ENCODE peak calls at places on chromosomes 11 and 22, in ten cellular contexts. V, A, Y, W, K, B, Q, E, J and I are unnamed samples.

GRCh38 chr11:106077609-106078517 is at the start of gene AASDHPPT:
- DNase-seq in Y (peak; percentile 24), B (no peak), Q (peak; percentile 47), W (peak; percentile 71), A (no peak), K (peak; percentile 11), V (peak; percentile 9), J (no peak), E (peak; percentile 17), I (no peak)

GRCh38 chr11:130609121-130610035 is 160.9 kb downstream of the ADAMTS15 start:
- DNase-seq in J (no peak), E (no peak), Q (no peak), B (no peak), W (no peak), K (no peak), A (peak; percentile 77), Y (no peak), V (no peak), I (no peak)

GRCh38 chr11:41508121-41508520 is 48.7 kb upstream of the LRRC4C start:
- DNase-seq in Q (no peak), K (no peak), E (no peak), V (no peak), J (no peak), Y (no peak), W (no peak), A (no peak), B (no peak), I (no peak)

GRCh38 chr11:129319751-129320150 is 55.9 kb upstream of the BARX2 start:
- DNase-seq in A (no peak), B (no peak), Y (no peak), V (no peak), J (peak; percentile 41), K (no peak), Q (peak; percentile 24), E (no peak), W (no peak), I (no peak)

GRCh38 chr22:45885171-45885840 is 91.7 kb downstream of the WNT7B start:
- DNase-seq in B (no peak), Q (no peak), Y (no peak), W (no peak), E (no peak), K (no peak), J (no peak), V (no peak), A (no peak), I (no peak)

GRCh38 chr11:35811783-35812182 is 132.1 kb upstream of the LDLRAD3 start:
- DNase-seq in B (no peak), Y (no peak), E (no peak), Q (no peak), V (no peak), J (peak; percentile 66), W (no peak), K (no peak), A (no peak), I (no peak)

GRCh38 chr11:45802531-45803317 is 2.2 kb upstream of the SLC35C1 start:
- DNase-seq in V (no peak), K (no peak), Y (no peak), W (no peak), B (no peak), J (no peak), Q (no peak), A (no peak), E (no peak), I (no peak)

GRCh38 chr11:107859459-107860239 is 1.1 kb upstream of the SLC35F2 start:
- DNase-seq in J (peak; percentile 8), K (peak; percentile 78), V (no peak), E (no peak), Q (peak; percentile 16), B (peak; percentile 13), Y (peak; percentile 60), W (peak; percentile 81), A (peak; percentile 50), I (peak; percentile 40)

GRCh38 chr11:93720522-93720921 is 20.8 kb downstream of the TAF1D start:
- DNase-seq in W (no peak), Q (no peak), V (no peak), Y (no peak), A (no peak), J (no peak), E (no peak), K (no peak), B (no peak), I (no peak)

GRCh38 chr11:115623021-115623451 is 118.8 kb upstream of the CADM1 start:
- DNase-seq in K (peak; percentile 92), E (no peak), A (peak; percentile 89), Y (no peak), B (no peak), W (peak; percentile 15), J (no peak), Q (no peak), V (peak; percentile 46), I (no peak)

GRCh38 chr11:8168485-8169257 is at the start of gene RIC3:
- DNase-seq in Y (peak; percentile 12), E (peak; percentile 21), K (no peak), W (no peak), Q (peak; percentile 66), A (peak; percentile 53), B (peak; percentile 27), J (peak; percentile 43), V (no peak), I (no peak)

GRCh38 chr11:72238492-72239295 is 5.3 kb downstream of the PHOX2A start:
- DNase-seq in J (no peak), A (no peak), W (no peak), K (no peak), E (no peak), Y (no peak), B (no peak), V (no peak), Q (no peak), I (peak; percentile 48)

GRCh38 chr11:62542111-62542745 is 4.4 kb downstream of the AHNAK start:
- DNase-seq in B (no peak), W (no peak), Y (peak; percentile 68), J (peak; percentile 48), A (no peak), E (no peak), Q (peak; percentile 21), K (no peak), V (no peak), I (no peak)

GRCh38 chr11:10504490-10504889 is 36.5 kb downstream of the RNF141 start:
- DNase-seq in Q (no peak), E (no peak), B (no peak), A (no peak), J (no peak), Y (no peak), W (no peak), V (no peak), K (no peak), I (no peak)

GRCh38 chr11:3958301-3958700 is 102.8 kb downstream of the STIM1 start:
- DNase-seq in W (no peak), E (no peak), K (no peak), J (no peak), V (no peak), A (no peak), B (no peak), Y (no peak), Q (no peak), I (no peak)

GRCh38 chr22:45491841-45492240 is 10.8 kb upstream of the FBLN1 start:
- DNase-seq in E (no peak), J (no peak), B (no peak), Q (no peak), V (no peak), K (no peak), A (no peak), Y (no peak), W (no peak), I (no peak)

GRCh38 chr11:1482581-1483444 is 3.8 kb downstream of the MOB2 start:
- DNase-seq in W (no peak), B (no peak), K (no peak), V (no peak), A (no peak), E (no peak), Q (no peak), J (no peak), Y (no peak), I (no peak)

GRCh38 chr11:102120437-102120935 is 10.2 kb downstream of the YAP1 start:
- DNase-seq in K (no peak), E (no peak), A (no peak), B (no peak), J (no peak), V (peak; percentile 56), Y (no peak), Q (no peak), W (peak; percentile 66), I (no peak)

GRCh38 chr11:62841361-62842170 is 2.2 kb upstream of the WDR74 start:
- DNase-seq in J (peak; percentile 99), Y (peak; percentile 94), B (peak; percentile 66), K (peak; percentile 89), A (peak; percentile 90), V (peak; percentile 100), Q (peak; percentile 98), E (no peak), W (peak; percentile 100), I (peak; percentile 75)

GRCh38 chr11:69012092-69013008 is 696 bp downstream of the MRGPRF start:
- DNase-seq in B (no peak), V (peak; percentile 68), K (no peak), W (no peak), Q (no peak), Y (no peak), E (no peak), A (no peak), J (no peak), I (no peak)

GRCh38 chr11:128949791-128950454 is 7.3 kb upstream of the TP53AIP1 start:
- DNase-seq in J (no peak), V (no peak), K (no peak), A (no peak), E (no peak), Q (no peak), B (no peak), W (no peak), Y (no peak), I (no peak)

GRCh38 chr11:14764899-14765527 is 121.4 kb downstream of the PDE3B start:
- DNase-seq in K (no peak), A (no peak), Y (no peak), E (no peak), W (no peak), V (peak; percentile 16), Q (no peak), B (no peak), J (no peak), I (no peak)

GRCh38 chr22:46239261-46240048 is 10.6 kb downstream of the CDPF1 start:
- DNase-seq in A (no peak), Y (no peak), E (no peak), J (no peak), K (no peak), B (no peak), Q (no peak), W (no peak), V (no peak), I (no peak)